ENCODE peak calls at places on chromosomes 7 and 10, in four cellular contexts. O is epithelial cell of esophagus, M is ovary, L is cardiac fibroblast. J is an unnamed sample.

GRCh38 chr10:120750167-120750566 is 101.0 kb upstream of the WDR11 start:
- DNase-seq in L (no peak), O (no peak), M (no peak), J (no peak)

GRCh38 chr10:66639351-66639750 is 286.5 kb upstream of the LRRTM3 start:
- DNase-seq in O (no peak), L (no peak), M (no peak), J (no peak)

GRCh38 chr7:93574646-93575554 is at the start of gene CALCR:
- DNase-seq in M (no peak), O (peak), L (no peak), J (no peak)

GRCh38 chr7:55538538-55538937 is 33.8 kb downstream of the VOPP1 start:
- DNase-seq in M (no peak), L (peak), O (peak), J (no peak)

GRCh38 chr10:14904316-14904732 is 25.7 kb downstream of the SUV39H2 start:
- DNase-seq in O (peak), M (no peak), L (peak), J (no peak)

GRCh38 chr10:33365871-33366411 is 31.5 kb upstream of the NRP1 start:
- DNase-seq in O (peak), M (no peak), L (peak), J (no peak)

GRCh38 chr10:44479306-44479705 is 94.4 kb upstream of the CXCL12 start:
- DNase-seq in L (peak), M (no peak), O (no peak), J (no peak)

GRCh38 chr7:102288285-102288930 is 1.7 kb downstream of the SH2B2 start:
- DNase-seq in O (no peak), M (no peak), L (no peak), J (no peak)

GRCh38 chr10:97724341-97724941 is 10.9 kb downstream of the MARVELD1 start:
- DNase-seq in L (peak), M (no peak), O (peak), J (no peak)

GRCh38 chr7:138089080-138089901 is 13.0 kb downstream of the AKR1D1 start:
- DNase-seq in L (peak), O (peak), M (no peak), J (no peak)

GRCh38 chr7:139659922-139660316 is 117.9 kb downstream of the HIPK2 start:
- DNase-seq in O (no peak), L (no peak), M (no peak), J (no peak)

GRCh38 chr10:29736325-29737208 is 101.8 kb upstream of the SVIL start:
- DNase-seq in L (peak), O (peak), M (peak), J (peak)

GRCh38 chr10:61283066-61283465 is 170.1 kb downstream of the TMEM26 start:
- DNase-seq in M (no peak), L (no peak), O (no peak), J (no peak)

GRCh38 chr10:86599041-86599440 is 55.3 kb upstream of the OPN4 start:
- DNase-seq in L (no peak), O (no peak), M (no peak), J (peak)

GRCh38 chr7:151517601-151518104 is 2.0 kb downstream of the RHEB start:
- DNase-seq in O (no peak), L (no peak), M (no peak), J (no peak)

GRCh38 chr7:29255839-29256782 is 61.5 kb downstream of the CHN2 start:
- DNase-seq in M (no peak), L (peak), O (peak), J (no peak)

GRCh38 chr10:60537697-60538096 is 148.0 kb upstream of the ANK3 start:
- DNase-seq in L (no peak), O (peak), M (no peak), J (no peak)

GRCh38 chr10:53122265-53122664 is 349.7 kb upstream of the MBL2 start:
- DNase-seq in L (no peak), M (no peak), O (peak), J (no peak)

GRCh38 chr7:94338921-94339371 is 55.7 kb upstream of the COL1A2 start:
- DNase-seq in M (no peak), O (peak), L (peak), J (no peak)

GRCh38 chr7:101998904-101999236 is 181.4 kb downstream of the CUX1 start:
- DNase-seq in L (no peak), O (no peak), M (no peak), J (no peak)

GRCh38 chr10:79929409-79929904 is 19.4 kb downstream of the SFTPD start:
- DNase-seq in L (peak), M (peak), O (peak), J (no peak)

GRCh38 chr7:139775829-139776266 is 1.9 kb downstream of the HIPK2 start:
- DNase-seq in O (peak), M (peak), L (peak), J (no peak)

GRCh38 chr10:47039558-47039905 is 128.3 kb downstream of the PTPN20 start:
- DNase-seq in O (no peak), L (no peak), M (no peak), J (no peak)

GRCh38 chr7:130394421-130395188 is 14.3 kb downstream of the CPA1 start:
- DNase-seq in L (no peak), M (no peak), O (no peak), J (no peak)

GRCh38 chr10:8033812-8034665 is 20.4 kb upstream of the GATA3 start:
- DNase-seq in M (no peak), O (no peak), L (peak), J (no peak)

GRCh38 chr7:2734761-2735571 is 47.0 kb downstream of the AMZ1 start:
- DNase-seq in M (peak), L (no peak), O (no peak), J (peak)

GRCh38 chr10:119333146-119333792 is 125.9 kb downstream of the GRK5 start:
- DNase-seq in M (no peak), L (no peak), O (peak), J (no peak)

GRCh38 chr10:47370015-47370767 is 13.9 kb downstream of the ZNF488 start:
- DNase-seq in L (no peak), O (no peak), M (no peak), J (peak)

GRCh38 chr10:66321746-66322145 is 604.1 kb upstream of the LRRTM3 start:
- DNase-seq in M (no peak), O (no peak), L (no peak), J (no peak)

GRCh38 chr10:90998733-90999511 is 78.0 kb upstream of the ANKRD1 start:
- DNase-seq in O (no peak), M (no peak), L (no peak), J (no peak)
- TF ChIP-seq CTCF in O (no peak), M (no peak), L (no peak), J (no peak)

DNA sequence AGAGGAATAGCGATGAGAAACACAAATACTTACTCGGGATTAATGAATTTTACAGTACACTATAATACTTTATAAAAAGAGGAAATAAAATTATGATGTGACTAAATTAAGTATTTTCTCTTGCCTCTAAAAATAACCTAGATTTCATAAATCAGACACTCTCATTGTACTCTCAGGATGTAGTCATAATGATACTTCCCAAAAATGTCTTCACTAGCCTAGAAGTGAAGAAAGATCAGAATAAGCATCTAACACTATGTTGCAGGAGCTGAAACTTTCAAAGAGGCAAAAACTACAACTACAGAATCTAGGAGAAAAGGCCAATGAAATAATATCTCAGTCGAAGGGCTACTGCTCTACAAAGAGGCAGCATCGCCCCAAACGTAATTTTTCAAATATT is 49.4 kb downstream of the DNAJC1 start:
- DNase-seq in L (no peak), M (no peak), O (no peak), J (no peak)
- H3K4me3 ChIP-seq in L (no peak), M (no peak), O (no peak), J (no peak)

GRCh38 chr7:44595934-44596635 is 10.3 kb upstream of the OGDH start:
- DNase-seq in M (no peak), L (peak), O (no peak), J (no peak)
- TF ChIP-seq CTCF in M (no peak), L (no peak), O (no peak), J (no peak)

DNA sequence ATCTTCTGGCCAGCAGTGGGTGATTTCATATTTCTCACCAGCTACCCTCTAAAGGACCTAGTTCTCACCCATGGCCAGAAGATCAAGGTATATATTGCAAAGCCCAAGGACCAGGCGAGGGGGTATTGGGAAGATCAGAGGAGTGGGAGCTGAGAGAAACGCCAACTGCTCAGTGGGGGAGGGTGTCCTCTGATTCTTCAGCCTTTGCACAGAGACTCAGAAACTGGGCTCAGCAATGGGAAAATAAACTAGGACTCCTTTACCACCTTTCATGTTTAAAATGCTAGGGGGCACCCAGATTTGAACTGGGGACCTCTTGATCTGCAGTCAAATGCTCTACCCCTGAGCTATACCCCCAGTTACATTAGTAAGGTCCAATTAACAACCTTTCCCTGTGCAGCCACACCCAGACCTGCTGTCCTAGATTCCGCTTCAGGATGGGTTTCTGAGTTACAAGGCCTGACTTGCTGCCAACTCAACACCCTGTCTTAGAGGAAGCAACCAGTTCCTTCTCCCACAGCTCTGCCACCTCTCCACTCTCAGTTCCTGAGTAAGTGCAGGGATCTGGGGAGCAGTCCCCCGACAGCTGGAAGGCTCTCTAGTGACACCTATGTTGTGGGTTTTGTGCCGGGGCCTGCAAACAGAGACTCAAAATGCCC is 93.5 kb downstream of the ZNF783 start:
- DNase-seq in O (peak), M (no peak), L (no peak), J (no peak)
- H3K4me3 ChIP-seq in O (no peak), M (no peak), L (no peak), J (no peak)

GRCh38 chr7:18276380-18276779 is 219.2 kb upstream of the HDAC9 start:
- DNase-seq in L (no peak), O (no peak), M (no peak), J (no peak)
- TF ChIP-seq CTCF in L (no peak), O (peak), M (no peak), J (no peak)

GRCh38 chr7:880450-880849 is 4.1 kb downstream of the GET4 start:
- DNase-seq in O (no peak), L (no peak), M (no peak), J (no peak)
- H3K4me3 ChIP-seq in O (no peak), L (no peak), M (no peak), J (no peak)

DNA sequence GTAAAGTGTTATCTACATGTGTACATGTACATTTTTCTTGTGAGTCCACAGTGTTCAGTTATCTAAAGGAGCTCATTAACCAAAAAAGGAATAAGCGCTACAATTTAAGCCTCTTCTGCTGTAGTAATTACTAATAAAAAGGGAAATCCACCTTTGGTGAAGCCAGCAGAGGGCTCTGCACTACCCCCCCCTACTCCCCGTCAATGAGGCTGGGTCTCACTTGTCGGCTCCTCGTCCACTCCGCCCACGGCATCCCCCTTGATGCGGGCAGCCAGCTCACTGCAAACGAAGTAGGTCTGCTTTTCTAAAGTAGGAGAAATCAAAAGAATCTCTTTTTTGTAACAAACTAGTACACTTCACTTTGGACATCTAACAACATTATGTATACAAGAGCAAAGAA is 4.7 kb upstream of the WASHC2A start:
- DNase-seq in O (no peak), M (no peak), L (no peak), J (no peak)
- TF ChIP-seq CTCF in O (no peak), M (no peak), L (no peak), J (no peak)

DNA sequence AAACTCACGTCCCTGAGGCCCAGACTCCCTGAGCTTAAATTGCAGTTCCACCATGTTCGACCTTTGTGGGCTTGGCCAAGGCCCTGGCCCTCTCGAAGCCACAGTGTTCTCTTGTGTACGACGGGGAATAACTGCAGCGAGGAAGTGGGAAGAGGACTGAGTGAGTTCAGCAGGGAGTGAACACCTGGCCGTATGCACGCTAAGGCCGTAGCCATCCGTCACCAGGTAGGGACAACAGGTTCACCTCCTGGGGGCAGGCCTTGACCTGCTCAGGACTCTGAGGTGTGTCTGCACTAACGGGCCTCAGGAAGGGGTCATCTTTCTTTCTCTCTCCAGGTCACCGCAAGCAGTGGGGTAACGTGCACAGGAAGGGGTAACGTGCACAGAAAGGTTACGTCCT is 67.2 kb upstream of the CTBP2 start:
- DNase-seq in M (no peak), L (no peak), O (no peak), J (no peak)
- H3K4me3 ChIP-seq in M (no peak), L (no peak), O (no peak), J (no peak)